ENCODE peak calls at places on chromosomes 7 and 10, in seven cellular contexts. One of them, this sample, is unnamed.
A peak's percentile ranks its signal among the peaks of the same experiment; 100 is the strongest.

GRCh38 chr10:104614245-104614831 is 26.8 kb upstream of the SORCS3 start:
- DNase-seq in A549: peak; percentile 38
- DNase-seq in AG10803: no peak
- DNase-seq in K562: peak; percentile 48
- DNase-seq in pancreas: no peak
- DNase-seq in AG04449: no peak
- DNase-seq in AG04450: no peak
- DNase-seq in this sample: no peak

GRCh38 chr7:35483568-35483967 is 211.4 kb downstream of the HERPUD2 start:
- DNase-seq in A549: no peak
- DNase-seq in AG10803: no peak
- DNase-seq in K562: no peak
- DNase-seq in pancreas: no peak
- DNase-seq in AG04449: no peak
- DNase-seq in AG04450: no peak
- DNase-seq in this sample: no peak

GRCh38 chr7:159109092-159110035 is 35.3 kb downstream of the VIPR2 start:
- DNase-seq in A549: no peak
- DNase-seq in AG10803: no peak
- DNase-seq in K562: no peak
- DNase-seq in pancreas: peak; percentile 46
- DNase-seq in AG04449: no peak
- DNase-seq in AG04450: no peak
- DNase-seq in this sample: no peak

GRCh38 chr10:104376784-104377300 is 23.2 kb downstream of the CFAP58 start:
- DNase-seq in A549: no peak
- DNase-seq in AG10803: no peak
- DNase-seq in K562: no peak
- DNase-seq in pancreas: no peak
- DNase-seq in AG04449: no peak
- DNase-seq in AG04450: no peak
- DNase-seq in this sample: no peak

GRCh38 chr7:28629216-28629848 is 217.0 kb downstream of the CREB5 start:
- DNase-seq in A549: no peak
- DNase-seq in AG10803: peak; percentile 40
- DNase-seq in K562: no peak
- DNase-seq in pancreas: no peak
- DNase-seq in AG04449: no peak
- DNase-seq in AG04450: no peak
- DNase-seq in this sample: peak; percentile 47

GRCh38 chr10:59098387-59098786 is 78.1 kb upstream of the PHYHIPL start:
- DNase-seq in A549: no peak
- DNase-seq in AG10803: peak; percentile 87
- DNase-seq in K562: no peak
- DNase-seq in pancreas: no peak
- DNase-seq in AG04449: no peak
- DNase-seq in AG04450: peak; percentile 53
- DNase-seq in this sample: no peak

GRCh38 chr10:31759124-31759798 is 169.4 kb downstream of the ARHGAP12 start:
- DNase-seq in A549: peak; percentile 61
- DNase-seq in AG10803: peak; percentile 73
- DNase-seq in K562: no peak
- DNase-seq in pancreas: peak; percentile 77
- DNase-seq in AG04449: no peak
- DNase-seq in AG04450: no peak
- DNase-seq in this sample: no peak

GRCh38 chr7:21617916-21618390 is 75.1 kb downstream of the DNAH11 start:
- DNase-seq in A549: peak; percentile 87
- DNase-seq in AG10803: peak; percentile 78
- DNase-seq in K562: no peak
- DNase-seq in pancreas: peak; percentile 53
- DNase-seq in AG04449: no peak
- DNase-seq in AG04450: no peak
- DNase-seq in this sample: no peak

GRCh38 chr10:43202224-43202656 is 64.0 kb downstream of the CSGALNACT2 start:
- DNase-seq in A549: peak; percentile 36
- DNase-seq in AG10803: peak; percentile 19
- DNase-seq in K562: peak; percentile 91
- DNase-seq in pancreas: no peak
- DNase-seq in AG04449: no peak
- DNase-seq in AG04450: no peak
- DNase-seq in this sample: no peak

GRCh38 chr10:59587083-59587755 is 122.4 kb downstream of the SLC16A9 start:
- DNase-seq in A549: no peak
- DNase-seq in AG10803: no peak
- DNase-seq in K562: no peak
- DNase-seq in pancreas: no peak
- DNase-seq in AG04449: no peak
- DNase-seq in AG04450: no peak
- DNase-seq in this sample: no peak

GRCh38 chr10:6033954-6034353 is 28.2 kb downstream of the IL2RA start:
- DNase-seq in A549: no peak
- DNase-seq in AG10803: peak; percentile 68
- DNase-seq in K562: peak; percentile 21
- DNase-seq in pancreas: no peak
- DNase-seq in AG04449: no peak
- DNase-seq in AG04450: no peak
- DNase-seq in this sample: peak; percentile 71

GRCh38 chr7:125061776-125062397 is 132.3 kb upstream of the POT1 start:
- DNase-seq in A549: peak; percentile 45
- DNase-seq in AG10803: no peak
- DNase-seq in K562: peak; percentile 41
- DNase-seq in pancreas: no peak
- DNase-seq in AG04449: no peak
- DNase-seq in AG04450: no peak
- DNase-seq in this sample: peak; percentile 32

GRCh38 chr10:127687548-127687947 is 49.4 kb upstream of the FOXI2 start:
- DNase-seq in A549: no peak
- DNase-seq in AG10803: no peak
- DNase-seq in K562: no peak
- DNase-seq in pancreas: no peak
- DNase-seq in AG04449: no peak
- DNase-seq in AG04450: no peak
- DNase-seq in this sample: no peak

GRCh38 chr7:133669061-133669455 is 416.2 kb downstream of the EXOC4 start:
- DNase-seq in A549: no peak
- DNase-seq in AG10803: no peak
- DNase-seq in K562: no peak
- DNase-seq in pancreas: no peak
- DNase-seq in AG04449: no peak
- DNase-seq in AG04450: no peak
- DNase-seq in this sample: no peak

GRCh38 chr10:97525086-97525485 is 26.4 kb downstream of the UBTD1 start:
- DNase-seq in A549: no peak
- DNase-seq in AG10803: no peak
- DNase-seq in K562: no peak
- DNase-seq in pancreas: no peak
- DNase-seq in AG04449: no peak
- DNase-seq in AG04450: no peak
- DNase-seq in this sample: no peak

GRCh38 chr10:102436312-102436711 is 3.9 kb upstream of the CUEDC2 start:
- DNase-seq in A549: no peak
- DNase-seq in AG10803: no peak
- DNase-seq in K562: no peak
- DNase-seq in pancreas: no peak
- DNase-seq in AG04449: no peak
- DNase-seq in AG04450: no peak
- DNase-seq in this sample: no peak

GRCh38 chr10:103333934-103334520 is 16.9 kb downstream of the PCGF6 start:
- DNase-seq in A549: peak; percentile 35
- DNase-seq in AG10803: peak; percentile 28
- DNase-seq in K562: no peak
- DNase-seq in pancreas: no peak
- DNase-seq in AG04449: no peak
- DNase-seq in AG04450: no peak
- DNase-seq in this sample: no peak

DNA sequence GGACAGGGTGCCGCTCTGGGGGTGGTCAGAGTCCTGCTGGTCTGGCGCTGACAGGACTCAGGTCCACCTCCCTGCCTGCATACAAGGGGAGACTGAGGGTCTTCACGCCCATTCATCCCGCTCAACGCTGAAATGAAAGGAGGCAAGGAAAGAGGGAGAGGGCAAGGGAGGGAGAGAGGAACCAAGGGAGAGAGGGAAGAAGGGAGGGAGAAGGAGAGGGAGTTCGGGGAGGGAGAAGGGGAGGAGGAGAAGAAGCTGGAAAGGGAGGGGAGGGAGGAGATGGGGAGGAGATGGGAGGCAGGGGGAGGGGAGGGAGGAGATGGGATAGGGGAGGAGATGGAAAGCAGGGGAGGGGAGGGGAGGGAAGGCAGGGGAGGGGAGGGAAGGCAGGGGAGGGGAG is 69.4 kb upstream of the INPP5A start:
- DNase-seq in A549: no peak
- DNase-seq in AG10803: no peak
- DNase-seq in K562: no peak
- DNase-seq in pancreas: no peak
- DNase-seq in AG04449: no peak
- DNase-seq in AG04450: no peak
- DNase-seq in this sample: no peak
- H3K4me3 ChIP-seq in A549: no peak overlapping the region
- H3K4me3 ChIP-seq in AG10803: no peak overlapping the region
- H3K4me3 ChIP-seq in K562: no peak overlapping the region
- H3K4me3 ChIP-seq in pancreas: no peak overlapping the region
- H3K4me3 ChIP-seq in AG04449: no peak overlapping the region
- H3K4me3 ChIP-seq in AG04450: no peak overlapping the region
- H3K4me3 ChIP-seq in this sample: no peak overlapping the region

GRCh38 chr10:79123547-79123963 is 54.8 kb downstream of the ZMIZ1 start:
- DNase-seq in A549: no peak
- DNase-seq in AG10803: peak; percentile 54
- DNase-seq in K562: no peak
- DNase-seq in pancreas: no peak
- DNase-seq in AG04449: no peak
- DNase-seq in AG04450: no peak
- DNase-seq in this sample: no peak
- TF ChIP-seq CTCF in A549: no peak
- TF ChIP-seq CTCF in AG10803: no peak
- TF ChIP-seq CTCF in K562: no peak
- TF ChIP-seq CTCF in pancreas: no peak
- TF ChIP-seq CTCF in AG04449: no peak
- TF ChIP-seq CTCF in AG04450: no peak
- TF ChIP-seq CTCF in this sample: no peak

GRCh38 chr7:27197137-27198042 is 2.5 kb downstream of the HOXA13 start:
- DNase-seq in A549: no peak
- DNase-seq in AG10803: no peak
- DNase-seq in K562: no peak
- DNase-seq in pancreas: no peak
- DNase-seq in AG04449: no peak
- DNase-seq in AG04450: no peak
- DNase-seq in this sample: no peak

GRCh38 chr7:27196287-27196739 is 3.6 kb downstream of the HOXA13 start:
- DNase-seq in A549: peak; percentile 79
- DNase-seq in AG10803: peak; percentile 70
- DNase-seq in K562: peak; percentile 77
- DNase-seq in pancreas: peak; percentile 71
- DNase-seq in AG04449: no peak
- DNase-seq in AG04450: peak; percentile 37
- DNase-seq in this sample: no peak

GRCh38 chr7:27198871-27199801 is 755 bp downstream of the HOXA13 start:
- DNase-seq in A549: peak; percentile 57
- DNase-seq in AG10803: peak; percentile 37
- DNase-seq in K562: no peak
- DNase-seq in pancreas: no peak
- DNase-seq in AG04449: no peak
- DNase-seq in AG04450: no peak
- DNase-seq in this sample: no peak

GRCh38 chr7:27199820-27200760 is at the start of gene HOXA13:
- DNase-seq in A549: peak; percentile 69
- DNase-seq in AG10803: peak; percentile 44
- DNase-seq in K562: peak; percentile 5
- DNase-seq in pancreas: no peak
- DNase-seq in AG04449: no peak
- DNase-seq in AG04450: no peak
- DNase-seq in this sample: no peak

DNA sequence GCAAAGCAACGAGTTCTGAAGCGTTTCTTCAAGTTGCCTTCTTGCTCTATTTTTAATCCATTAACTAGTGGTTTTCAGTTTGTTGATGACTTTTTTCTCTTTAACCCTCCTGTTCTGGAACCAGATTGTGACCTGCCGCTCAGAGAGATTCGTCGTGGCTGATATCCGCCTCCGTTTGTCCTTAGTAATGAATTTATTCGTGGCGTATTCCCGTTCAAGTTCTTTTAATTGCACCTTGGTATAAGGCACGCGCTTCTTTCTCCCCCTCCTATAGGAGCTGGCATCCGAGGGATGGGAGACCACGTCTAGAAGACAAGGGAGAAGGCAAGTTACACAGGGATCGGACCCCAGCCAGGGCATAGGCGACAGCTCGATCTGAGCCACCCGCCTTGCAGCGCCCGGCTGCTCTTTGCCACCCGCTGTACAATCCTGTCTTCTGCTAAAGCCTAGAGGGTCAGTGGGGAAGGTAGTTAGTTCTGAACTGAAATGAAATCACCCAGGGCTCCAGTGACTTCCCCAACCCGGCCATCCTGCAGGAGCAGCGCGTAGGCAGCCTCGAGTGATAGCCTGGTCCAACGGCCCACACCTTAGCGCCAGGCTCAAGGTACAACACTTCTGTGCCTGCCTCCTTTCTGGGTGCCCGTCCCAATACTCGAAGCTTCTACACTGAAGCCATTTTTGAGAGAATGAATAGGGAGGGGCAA is 1.6 kb downstream of the HOXA13 start:
- DNase-seq in A549: no peak
- DNase-seq in AG10803: no peak
- DNase-seq in K562: no peak
- DNase-seq in pancreas: no peak
- DNase-seq in AG04449: no peak
- DNase-seq in AG04450: no peak
- DNase-seq in this sample: no peak
- H3K4me3 ChIP-seq in A549: peak overlapping the region; percentile 82
- H3K4me3 ChIP-seq in AG10803: peak overlapping the region; percentile 55
- H3K4me3 ChIP-seq in K562: no peak overlapping the region
- H3K4me3 ChIP-seq in pancreas: no peak overlapping the region
- H3K4me3 ChIP-seq in AG04449: no peak overlapping the region
- H3K4me3 ChIP-seq in AG04450: no peak overlapping the region
- H3K4me3 ChIP-seq in this sample: no peak overlapping the region

GRCh38 chr7:130874071-130874915 is 140.3 kb upstream of the KLF14 start:
- DNase-seq in A549: no peak
- DNase-seq in AG10803: no peak
- DNase-seq in K562: no peak
- DNase-seq in pancreas: no peak
- DNase-seq in AG04449: no peak
- DNase-seq in AG04450: no peak
- DNase-seq in this sample: no peak

GRCh38 chr7:130875901-130876300 is 141.9 kb upstream of the KLF14 start:
- DNase-seq in A549: no peak
- DNase-seq in AG10803: no peak
- DNase-seq in K562: no peak
- DNase-seq in pancreas: no peak
- DNase-seq in AG04449: no peak
- DNase-seq in AG04450: no peak
- DNase-seq in this sample: no peak

GRCh38 chr7:130872756-130873448 is 138.9 kb upstream of the KLF14 start:
- DNase-seq in A549: no peak
- DNase-seq in AG10803: no peak
- DNase-seq in K562: no peak
- DNase-seq in pancreas: no peak
- DNase-seq in AG04449: no peak
- DNase-seq in AG04450: no peak
- DNase-seq in this sample: no peak

GRCh38 chr7:130877236-130877635 is 143.2 kb upstream of the KLF14 start:
- DNase-seq in A549: no peak
- DNase-seq in AG10803: no peak
- DNase-seq in K562: no peak
- DNase-seq in pancreas: no peak
- DNase-seq in AG04449: no peak
- DNase-seq in AG04450: no peak
- DNase-seq in this sample: no peak

GRCh38 chr7:130875265-130875741 is 141.3 kb upstream of the KLF14 start:
- DNase-seq in A549: peak; percentile 78
- DNase-seq in AG10803: no peak
- DNase-seq in K562: peak; percentile 79
- DNase-seq in pancreas: peak; percentile 64
- DNase-seq in AG04449: no peak
- DNase-seq in AG04450: no peak
- DNase-seq in this sample: no peak
- TF ChIP-seq CTCF in A549: peak; percentile 74
- TF ChIP-seq CTCF in AG10803: peak; percentile 67
- TF ChIP-seq CTCF in K562: peak; percentile 99
- TF ChIP-seq CTCF in pancreas: peak; percentile 79
- TF ChIP-seq CTCF in AG04449: peak; percentile 85
- TF ChIP-seq CTCF in AG04450: peak; percentile 74
- TF ChIP-seq CTCF in this sample: peak; percentile 84